ENCODE peak calls at places on chromosomes 13 and 19, in five cellular contexts. One of them, this sample, is unnamed.

GRCh38 chr19:39672473-39672872 is 16.8 kb downstream of the LGALS16 start:
- DNase-seq in BE2C: no peak
- DNase-seq in small intestine: no peak
- DNase-seq in HFFc6: no peak
- DNase-seq in NCI-H1092: no peak
- DNase-seq in this sample: no peak

GRCh38 chr13:40508112-40508511 is 158.3 kb downstream of the FOXO1 start:
- DNase-seq in BE2C: no peak
- DNase-seq in small intestine: no peak
- DNase-seq in HFFc6: peak
- DNase-seq in NCI-H1092: no peak
- DNase-seq in this sample: no peak

GRCh38 chr19:51341066-51341465 is 873 bp downstream of the VSIG10L start:
- DNase-seq in BE2C: no peak
- DNase-seq in small intestine: no peak
- DNase-seq in HFFc6: no peak
- DNase-seq in NCI-H1092: no peak
- DNase-seq in this sample: peak

GRCh38 chr19:6381030-6381750 is 5.5 kb upstream of the PSPN start:
- DNase-seq in BE2C: no peak
- DNase-seq in small intestine: no peak
- DNase-seq in HFFc6: no peak
- DNase-seq in NCI-H1092: no peak
- DNase-seq in this sample: no peak

GRCh38 chr19:646798-647565 is 7.3 kb downstream of the FGF22 start:
- DNase-seq in BE2C: no peak
- DNase-seq in small intestine: no peak
- DNase-seq in HFFc6: no peak
- DNase-seq in NCI-H1092: no peak
- DNase-seq in this sample: no peak

GRCh38 chr13:77235456-77236022 is 91.4 kb downstream of the MYCBP2 start:
- DNase-seq in BE2C: no peak
- DNase-seq in small intestine: no peak
- DNase-seq in HFFc6: no peak
- DNase-seq in NCI-H1092: no peak
- DNase-seq in this sample: no peak

GRCh38 chr13:86900906-86901305 is 770.3 kb upstream of the SLITRK5 start:
- DNase-seq in BE2C: no peak
- DNase-seq in small intestine: no peak
- DNase-seq in HFFc6: no peak
- DNase-seq in NCI-H1092: no peak
- DNase-seq in this sample: no peak

GRCh38 chr19:28065026-28065425 is 1147.9 kb downstream of the UQCRFS1 start:
- DNase-seq in BE2C: no peak
- DNase-seq in small intestine: no peak
- DNase-seq in HFFc6: no peak
- DNase-seq in NCI-H1092: no peak
- DNase-seq in this sample: no peak

GRCh38 chr13:98450495-98451167 is 126.3 kb downstream of the STK24 start:
- DNase-seq in BE2C: no peak
- DNase-seq in small intestine: no peak
- DNase-seq in HFFc6: no peak
- DNase-seq in NCI-H1092: no peak
- DNase-seq in this sample: no peak

GRCh38 chr19:709196-709964 is 645 bp downstream of the PALM start:
- DNase-seq in BE2C: no peak
- DNase-seq in small intestine: no peak
- DNase-seq in HFFc6: no peak
- DNase-seq in NCI-H1092: no peak
- DNase-seq in this sample: no peak

GRCh38 chr13:93004919-93005318 is 221.7 kb upstream of the GPC6 start:
- DNase-seq in BE2C: peak
- DNase-seq in small intestine: no peak
- DNase-seq in HFFc6: no peak
- DNase-seq in NCI-H1092: no peak
- DNase-seq in this sample: no peak

GRCh38 chr13:24013189-24013588 is 115.9 kb upstream of the C1QTNF9B start:
- DNase-seq in BE2C: no peak
- DNase-seq in small intestine: no peak
- DNase-seq in HFFc6: no peak
- DNase-seq in NCI-H1092: no peak
- DNase-seq in this sample: no peak

GRCh38 chr13:103386341-103386740 is 320.1 kb upstream of the SLC10A2 start:
- DNase-seq in BE2C: no peak
- DNase-seq in small intestine: no peak
- DNase-seq in HFFc6: no peak
- DNase-seq in NCI-H1092: no peak
- DNase-seq in this sample: no peak

GRCh38 chr19:41085748-41086415 is 2.4 kb upstream of the CYP2A13 start:
- DNase-seq in BE2C: no peak
- DNase-seq in small intestine: no peak
- DNase-seq in HFFc6: no peak
- DNase-seq in NCI-H1092: no peak
- DNase-seq in this sample: no peak

GRCh38 chr19:10655457-10656312 is 1.5 kb downstream of the ILF3 start:
- DNase-seq in BE2C: peak
- DNase-seq in small intestine: peak
- DNase-seq in HFFc6: peak
- DNase-seq in NCI-H1092: no peak
- DNase-seq in this sample: peak

GRCh38 chr19:13143135-13143534 is 7.0 kb downstream of the STX10 start:
- DNase-seq in BE2C: no peak
- DNase-seq in small intestine: no peak
- DNase-seq in HFFc6: peak
- DNase-seq in NCI-H1092: no peak
- DNase-seq in this sample: no peak

GRCh38 chr13:25988655-25989054 is 63.2 kb downstream of the SHISA2 start:
- DNase-seq in BE2C: no peak
- DNase-seq in small intestine: peak
- DNase-seq in HFFc6: no peak
- DNase-seq in NCI-H1092: no peak
- DNase-seq in this sample: no peak

GRCh38 chr13:39816936-39817335 is 161.5 kb downstream of the COG6 start:
- DNase-seq in BE2C: no peak
- DNase-seq in small intestine: no peak
- DNase-seq in HFFc6: peak
- DNase-seq in NCI-H1092: no peak
- DNase-seq in this sample: no peak

GRCh38 chr19:51064534-51065220 is at the start of gene KLK13:
- DNase-seq in BE2C: no peak
- DNase-seq in small intestine: no peak
- DNase-seq in HFFc6: no peak
- DNase-seq in NCI-H1092: no peak
- DNase-seq in this sample: peak

GRCh38 chr19:28422791-28423650 is 789.9 kb downstream of the UQCRFS1 start:
- DNase-seq in BE2C: no peak
- DNase-seq in small intestine: no peak
- DNase-seq in HFFc6: no peak
- DNase-seq in NCI-H1092: no peak
- DNase-seq in this sample: no peak

GRCh38 chr19:15091918-15092753 is 10.1 kb downstream of the OR1I1 start:
- DNase-seq in BE2C: peak
- DNase-seq in small intestine: peak
- DNase-seq in HFFc6: peak
- DNase-seq in NCI-H1092: peak
- DNase-seq in this sample: peak

GRCh38 chr13:19861762-19862161 is 1.7 kb downstream of the ZMYM5 start:
- DNase-seq in BE2C: no peak
- DNase-seq in small intestine: no peak
- DNase-seq in HFFc6: no peak
- DNase-seq in NCI-H1092: no peak
- DNase-seq in this sample: no peak

GRCh38 chr13:93872376-93872775 is 607.1 kb downstream of the DCT start:
- DNase-seq in BE2C: no peak
- DNase-seq in small intestine: no peak
- DNase-seq in HFFc6: no peak
- DNase-seq in NCI-H1092: no peak
- DNase-seq in this sample: no peak

This sample was measured in mucosa of descending colon.